ENCODE peak calls at places on chromosome 10, in four cellular contexts. O is WTC11, V is K562, C is HepG2. Y is an unnamed sample.

GRCh38 chr10:103852856-103853255 is 2.5 kb downstream of the SH3PXD2A start:
- DNase-seq in O (no peak), V (no peak), C (no peak), Y (no peak)

GRCh38 chr10:72285972-72286521 is 12.3 kb downstream of the DDIT4 start:
- DNase-seq in O (no peak), V (peak; percentile 14), C (peak; percentile 41), Y (no peak)

GRCh38 chr10:127090135-127090534 is 106.3 kb downstream of the INSYN2A start:
- DNase-seq in O (no peak), V (no peak), C (peak; percentile 3), Y (no peak)

GRCh38 chr10:113557389-113558321 is 4.8 kb downstream of the HABP2 start:
- DNase-seq in O (peak; percentile 14), V (peak; percentile 48), C (no peak), Y (no peak)

GRCh38 chr10:12644380-12645144 is 295.2 kb downstream of the CAMK1D start:
- DNase-seq in O (no peak), V (no peak), C (no peak), Y (no peak)

GRCh38 chr10:92574545-92575377 is 868 bp upstream of the IDE start:
- DNase-seq in O (no peak), V (no peak), C (no peak), Y (no peak)

GRCh38 chr10:73931767-73932624 is 21.1 kb downstream of the PLAU start:
- DNase-seq in O (peak; percentile 38), V (peak; percentile 77), C (peak; percentile 32), Y (peak; percentile 50)

GRCh38 chr10:130137077-130137448 is 872 bp downstream of the GLRX3 start:
- DNase-seq in O (no peak), V (peak; percentile 16), C (peak; percentile 29), Y (no peak)

GRCh38 chr10:70981171-70981836 is 92.9 kb upstream of the PCBD1 start:
- DNase-seq in O (no peak), V (no peak), C (no peak), Y (no peak)

GRCh38 chr10:46530249-46531186 is 25.9 kb downstream of the GPRIN2 start:
- DNase-seq in O (peak; percentile 11), V (no peak), C (peak; percentile 49), Y (no peak)

GRCh38 chr10:46528171-46528671 is 28.2 kb downstream of the GPRIN2 start:
- DNase-seq in O (peak; percentile 11), V (no peak), C (no peak), Y (no peak)

GRCh38 chr10:46527241-46527811 is 29.1 kb downstream of the GPRIN2 start:
- DNase-seq in O (peak; percentile 9), V (no peak), C (no peak), Y (no peak)

GRCh38 chr10:46526682-46527038 is 29.8 kb downstream of the GPRIN2 start:
- DNase-seq in O (peak; percentile 26), V (no peak), C (no peak), Y (no peak)

DNA sequence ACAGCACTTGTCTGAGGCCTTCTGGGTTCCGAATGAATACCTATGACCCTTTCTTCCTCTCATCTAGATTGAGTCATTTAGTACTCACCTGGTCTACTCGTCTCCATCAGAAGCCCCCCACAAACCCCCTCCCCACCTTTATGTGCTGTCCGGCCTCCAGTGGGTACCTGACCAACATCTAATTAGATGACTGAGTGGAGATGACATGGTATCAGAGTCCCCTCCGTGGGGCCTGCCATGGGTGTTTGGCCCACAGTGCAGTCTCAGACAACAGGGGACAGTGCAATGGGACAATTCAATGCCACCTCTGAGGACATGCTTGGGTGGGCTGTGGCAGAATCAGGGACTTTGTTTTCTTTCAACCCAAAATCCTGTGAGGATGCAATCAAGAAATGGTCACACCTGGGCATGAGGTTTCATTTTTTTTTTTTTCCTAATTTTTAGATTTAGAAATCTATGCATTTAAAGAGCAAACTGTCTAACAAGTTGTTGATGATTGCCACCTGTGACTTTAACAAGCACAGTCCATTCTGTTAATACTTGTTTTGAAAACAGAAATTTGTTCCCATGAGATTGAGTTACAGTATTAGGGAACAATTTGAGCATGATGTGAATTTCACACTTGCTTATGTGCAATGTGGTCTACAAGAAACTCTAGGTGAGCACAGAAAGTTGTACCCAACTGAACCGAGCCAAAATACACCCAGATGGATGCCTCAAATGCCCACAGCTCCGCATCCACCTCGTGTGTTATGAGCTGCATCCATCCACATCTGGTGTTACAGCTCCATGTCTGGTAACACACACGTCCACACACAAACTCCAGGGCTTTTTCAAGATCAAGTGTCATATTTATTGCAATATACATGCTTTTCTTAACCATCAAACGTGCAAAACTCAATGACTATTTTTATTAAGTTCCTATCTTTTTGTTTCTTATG is 27.5 kb downstream of the GPRIN2 start:
- DNase-seq in O (peak; percentile 8), V (no peak), C (no peak), Y (no peak)
- TF ChIP-seq ETV6 in O (no peak), V (no peak), C (no peak), Y (no peak)

DNA sequence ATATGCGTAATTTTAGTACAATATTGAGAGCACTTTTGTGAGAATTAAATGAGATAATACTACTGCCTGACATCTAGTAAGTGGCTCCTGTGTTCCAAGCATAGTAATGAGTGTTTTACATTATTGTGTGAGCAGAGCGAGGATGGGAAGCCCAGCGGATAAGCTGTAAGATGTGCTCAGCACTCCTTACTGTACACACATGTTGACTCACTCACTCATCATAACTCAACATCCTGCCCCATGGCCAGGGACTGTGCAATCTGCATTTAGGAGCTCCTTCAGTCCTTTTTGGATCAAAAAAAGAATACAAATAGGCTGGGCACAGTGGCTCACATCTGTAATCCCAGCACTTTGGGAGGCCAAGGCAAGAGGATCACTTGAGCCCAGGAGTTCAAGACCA is 72.9 kb upstream of the NEBL start:
- DNase-seq in O (no peak), V (no peak), C (no peak), Y (no peak)
- TF ChIP-seq ETV6 in O (no peak), V (no peak), C (no peak), Y (no peak)

DNA sequence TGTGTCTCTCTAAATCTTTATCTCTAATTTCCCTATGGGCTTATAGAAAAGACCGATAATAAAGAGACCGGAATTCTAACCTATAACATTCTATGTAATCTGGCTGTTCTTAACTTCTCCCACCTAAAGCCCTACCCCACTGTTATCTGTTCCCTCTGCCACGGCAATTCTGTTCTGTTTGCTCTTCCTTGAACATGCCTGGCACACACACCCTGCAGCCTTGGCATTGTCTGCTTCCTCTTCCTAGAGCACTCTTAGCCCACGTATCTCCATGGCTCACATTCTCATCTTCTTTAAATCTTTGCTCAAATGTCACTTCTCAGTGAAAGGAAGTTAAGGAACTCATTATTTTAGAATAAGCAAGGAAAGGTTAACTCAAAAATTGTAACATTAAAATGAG is 309.2 kb downstream of the GPR158 start:
- DNase-seq in O (no peak), V (no peak), C (no peak), Y (no peak)
- TF ChIP-seq ETV6 in O (no peak), V (no peak), C (no peak), Y (no peak)

DNA sequence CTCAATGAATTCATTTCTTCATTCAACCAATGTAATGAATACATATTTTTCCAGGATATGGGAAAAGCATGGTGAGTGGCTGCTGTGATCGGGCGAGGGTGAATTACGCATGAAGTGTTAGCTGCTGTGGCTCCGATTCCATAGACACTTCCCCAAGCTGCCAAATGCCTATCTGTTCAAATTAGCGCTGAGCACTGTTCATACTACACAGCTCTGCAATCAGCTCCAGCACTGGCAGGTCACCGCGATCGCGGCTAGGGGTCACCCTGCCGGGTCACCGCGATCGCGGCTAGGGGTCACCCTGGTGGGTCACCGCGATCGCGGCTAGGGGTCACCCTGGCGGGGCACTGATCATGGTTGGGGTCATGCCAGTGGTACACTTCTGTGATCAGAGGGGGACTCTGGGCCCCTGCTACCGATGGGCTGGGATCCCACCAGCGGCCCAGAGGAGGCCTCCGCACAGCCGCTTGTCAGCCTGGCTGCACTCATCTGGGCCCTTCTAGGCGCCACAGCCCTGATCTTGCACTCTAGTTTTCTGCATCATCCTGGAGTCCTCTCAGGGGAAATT is 49.3 kb downstream of the JAKMIP3 start:
- DNase-seq in O (peak; percentile 5), V (no peak), C (no peak), Y (no peak)
- TF ChIP-seq ETV6 in O (no peak), V (no peak), C (no peak), Y (no peak)

GRCh38 chr10:115856580-115856979 is 416.4 kb downstream of the GFRA1 start:
- DNase-seq in O (peak; percentile 21), V (no peak), C (no peak), Y (no peak)

GRCh38 chr10:115861455-115861854 is 411.6 kb downstream of the GFRA1 start:
- DNase-seq in O (no peak), V (no peak), C (no peak), Y (no peak)

GRCh38 chr10:115857856-115858255 is 415.1 kb downstream of the GFRA1 start:
- DNase-seq in O (no peak), V (no peak), C (no peak), Y (no peak)

GRCh38 chr10:115866174-115866573 is 406.8 kb downstream of the GFRA1 start:
- DNase-seq in O (no peak), V (no peak), C (no peak), Y (no peak)

DNA sequence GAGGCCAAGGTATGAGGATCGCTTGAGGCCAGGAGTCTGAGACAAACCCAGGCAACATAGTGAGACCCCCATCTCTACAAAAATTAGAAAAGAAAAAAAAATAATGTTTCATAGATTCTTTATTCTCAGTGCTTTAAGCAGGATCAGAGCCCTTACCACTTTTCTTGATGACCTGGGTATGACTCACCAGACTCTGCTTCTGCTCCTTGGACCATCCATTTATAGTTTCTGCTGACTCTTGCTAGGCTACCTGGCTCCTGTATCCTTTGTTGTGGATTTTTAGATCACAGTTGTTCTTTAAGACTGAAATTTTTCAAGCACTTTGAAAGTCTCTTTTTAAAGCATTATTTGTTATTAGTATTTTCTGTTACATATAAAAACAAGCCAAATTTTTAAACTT is 411.1 kb downstream of the GFRA1 start:
- DNase-seq in O (no peak), V (no peak), C (no peak), Y (no peak)
- TF ChIP-seq ETV6 in O (no peak), V (no peak), C (no peak), Y (no peak)

GRCh38 chr10:77474939-77475338 is 162.7 kb downstream of the KCNMA1 start:
- DNase-seq in O (no peak), V (no peak), C (no peak), Y (no peak)
- TF ChIP-seq ETV6 in O (no peak), V (no peak), C (no peak), Y (no peak)

DNA sequence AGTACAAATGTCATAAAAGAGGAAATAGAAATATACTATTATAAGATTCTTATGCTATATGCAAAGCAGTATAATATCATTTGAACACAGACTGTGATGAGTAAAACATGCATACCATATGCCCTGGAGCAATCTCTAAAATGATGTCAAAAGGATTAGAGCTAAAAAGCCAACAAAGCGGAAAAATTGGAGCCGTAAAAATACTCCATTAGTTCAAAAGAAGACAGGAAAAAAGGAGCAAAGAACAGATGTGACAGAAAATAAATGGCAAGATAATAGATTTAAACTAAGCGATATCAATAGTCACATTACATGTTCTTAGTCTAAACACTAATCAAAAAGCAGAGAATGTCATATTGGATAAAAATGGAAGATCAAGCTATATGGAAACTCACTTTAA is 191.0 kb upstream of the PLPP4 start:
- DNase-seq in O (no peak), V (no peak), C (no peak), Y (no peak)
- TF ChIP-seq ETV6 in O (no peak), V (no peak), C (no peak), Y (no peak)

GRCh38 chr10:89645742-89646172 is 715 bp upstream of the PANK1 start:
- DNase-seq in O (no peak), V (no peak), C (peak; percentile 89), Y (no peak)
- TF ChIP-seq ETV6 in O (no peak), V (no peak), C (no peak), Y (no peak)